ENCODE peak calls at places on chromosomes 3 and 15, in ten cellular contexts. W is NT2/D1; J is T follicular helper cell; D is Calu3; U is HL-60; N is BJ; A is ELR; T is lower leg skin; Y is T-helper 1 cell; E is CD4-positive, alpha-beta T cell. F is an unnamed sample.
A peak's percentile ranks its signal among the peaks of the same experiment; 100 is the strongest.

GRCh38 chr3:184361532-184361931 is at the start of the genes CLCN2 and POLR2H:
- DNase-seq in W (peak; percentile 59), J (no peak), D (peak; percentile 87), U (no peak), N (no peak), A (peak; percentile 65), T (peak; percentile 91), Y (peak; percentile 27), E (peak; percentile 20), F (no peak)

GRCh38 chr3:176078916-176079315 is 1118.4 kb downstream of the TBL1XR1 start:
- DNase-seq in W (no peak), J (no peak), D (no peak), U (no peak), N (peak; percentile 58), A (no peak), T (no peak), Y (no peak), E (no peak), F (no peak)

GRCh38 chr3:72748659-72749058 is 99.6 kb downstream of the SHQ1 start:
- DNase-seq in W (no peak), J (no peak), D (no peak), U (peak; percentile 89), N (no peak), A (no peak), T (no peak), Y (peak; percentile 21), E (no peak), F (no peak)

GRCh38 chr3:133574260-133574881 is 885 bp downstream of the CDV3 start:
- DNase-seq in W (peak; percentile 30), J (peak; percentile 37), D (peak; percentile 87), U (peak; percentile 42), N (no peak), A (peak; percentile 79), T (peak; percentile 94), Y (peak; percentile 89), E (peak; percentile 48), F (peak; percentile 67)

GRCh38 chr3:49529567-49529966 is 24.7 kb upstream of the BSN start:
- DNase-seq in W (no peak), J (no peak), D (no peak), U (no peak), N (no peak), A (no peak), T (no peak), Y (peak; percentile 14), E (no peak), F (no peak)

GRCh38 chr3:118972974-118973373 is 61.7 kb downstream of the IGSF11 start:
- DNase-seq in W (no peak), J (no peak), D (no peak), U (no peak), N (no peak), A (no peak), T (no peak), Y (no peak), E (no peak), F (no peak)

GRCh38 chr3:100004931-100005330 is 109.4 kb downstream of the FILIP1L start:
- DNase-seq in W (no peak), J (no peak), D (no peak), U (no peak), N (no peak), A (no peak), T (no peak), Y (no peak), E (no peak), F (no peak)

GRCh38 chr15:77670558-77671148 is 37.9 kb upstream of the LINGO1 start:
- DNase-seq in W (no peak), J (no peak), D (no peak), U (no peak), N (no peak), A (no peak), T (no peak), Y (no peak), E (no peak), F (no peak)

GRCh38 chr3:73228425-73228824 is 167.0 kb downstream of the EBLN2 start:
- DNase-seq in W (no peak), J (no peak), D (no peak), U (no peak), N (no peak), A (no peak), T (no peak), Y (no peak), E (no peak), F (no peak)

GRCh38 chr3:25384471-25384870 is 43.6 kb upstream of the RARB start:
- DNase-seq in W (no peak), J (no peak), D (no peak), U (no peak), N (no peak), A (no peak), T (no peak), Y (no peak), E (no peak), F (no peak)

F was measured in CD14-positive monocyte.